ENCODE peak calls at places on chromosomes 2 and 18, in four cellular contexts. L, E, P and O are unnamed samples.

GRCh38 chr18:63148449-63149199 is 170.9 kb downstream of the BCL2 start:
- DNase-seq in L (peak), E (no peak), P (no peak), O (no peak)

GRCh38 chr2:144217853-144218633 is 301.9 kb downstream of the ZEB2 start:
- DNase-seq in L (no peak), E (no peak), P (no peak), O (no peak)

GRCh38 chr2:173750332-173750731 is 214.8 kb downstream of the SP3 start:
- DNase-seq in L (no peak), E (no peak), P (no peak), O (no peak)

GRCh38 chr2:163878718-163879117 is 142.9 kb upstream of the FIGN start:
- DNase-seq in L (no peak), E (peak), P (peak), O (no peak)

GRCh38 chr2:216012133-216012829 is 1.1 kb downstream of the MREG start:
- DNase-seq in L (peak), E (peak), P (no peak), O (peak)

GRCh38 chr2:217218269-217219140 is 358.6 kb upstream of the TNP1 start:
- DNase-seq in L (no peak), E (no peak), P (no peak), O (no peak)

GRCh38 chr2:61807036-61807757 is 46.7 kb downstream of the FAM161A start:
- DNase-seq in L (no peak), E (no peak), P (no peak), O (no peak)

GRCh38 chr18:5475252-5475651 is 68.5 kb downstream of the EPB41L3 start:
- DNase-seq in L (no peak), E (no peak), P (no peak), O (no peak)

GRCh38 chr2:233163486-233164103 is 87.9 kb upstream of the ATG16L1 start:
- DNase-seq in L (no peak), E (no peak), P (no peak), O (no peak)

GRCh38 chr18:567119-567518 is 13.1 kb upstream of the CETN1 start:
- DNase-seq in L (no peak), E (no peak), P (no peak), O (no peak)

GRCh38 chr2:119480718-119481142 is 43.6 kb downstream of the SCTR start:
- DNase-seq in L (no peak), E (no peak), P (no peak), O (peak)

GRCh38 chr2:112340868-112341267 is 65.5 kb downstream of the ZC3H6 start:
- DNase-seq in L (no peak), E (no peak), P (no peak), O (no peak)

GRCh38 chr18:12393998-12394397 is 13.7 kb upstream of the PRELID3A start:
- DNase-seq in L (no peak), E (no peak), P (no peak), O (peak)

GRCh38 chr18:25137133-25137472 is 214.9 kb downstream of the ZNF521 start:
- DNase-seq in L (no peak), E (no peak), P (no peak), O (peak)

GRCh38 chr2:27796991-27797752 is 25.7 kb downstream of the MRPL33 start:
- DNase-seq in L (no peak), E (no peak), P (no peak), O (no peak)

GRCh38 chr2:148645925-148646559 is 1.5 kb downstream of the EPC2 start:
- DNase-seq in L (peak), E (peak), P (peak), O (peak)

GRCh38 chr2:232955856-232956255 is 57.2 kb downstream of the NGEF start:
- DNase-seq in L (no peak), E (no peak), P (peak), O (no peak)

GRCh38 chr2:98454500-98455235 is 10.0 kb downstream of the INPP4A start:
- DNase-seq in L (peak), E (no peak), P (no peak), O (peak)

GRCh38 chr2:206969192-206969591 is 29.9 kb downstream of the CPO start:
- DNase-seq in L (no peak), E (no peak), P (no peak), O (no peak)

GRCh38 chr2:49770919-49771318 is 616.6 kb upstream of the FSHR start:
- DNase-seq in L (no peak), E (no peak), P (peak), O (peak)

GRCh38 chr2:169734172-169734847 is 678 bp downstream of the KLHL23 start:
- DNase-seq in L (no peak), E (peak), P (peak), O (peak)

GRCh38 chr2:241111443-241111810 is 9.3 kb upstream of the MTERF4 start:
- DNase-seq in L (no peak), E (no peak), P (no peak), O (no peak)

GRCh38 chr18:76441668-76442412 is 53.2 kb downstream of the ZNF516 start:
- DNase-seq in L (no peak), E (no peak), P (no peak), O (peak)

GRCh38 chr2:8573234-8573941 is 108.5 kb upstream of the ID2 start:
- DNase-seq in L (no peak), E (no peak), P (no peak), O (peak)

GRCh38 chr2:225177098-225177497 is 134.8 kb upstream of the DOCK10 start:
- DNase-seq in L (no peak), E (no peak), P (no peak), O (no peak)

GRCh38 chr2:42013409-42013808 is 34.4 kb upstream of the PKDCC start:
- DNase-seq in L (no peak), E (no peak), P (no peak), O (no peak)

GRCh38 chr2:207819021-207819687 is 49.4 kb upstream of the FZD5 start:
- DNase-seq in L (no peak), E (no peak), P (no peak), O (no peak)

GRCh38 chr18:10321576-10321975 is 132.9 kb upstream of the APCDD1 start:
- DNase-seq in L (no peak), E (no peak), P (no peak), O (no peak)

GRCh38 chr2:183032200-183032794 is 6.0 kb downstream of the NCKAP1 start:
- DNase-seq in L (peak), E (no peak), P (no peak), O (no peak)

GRCh38 chr2:18154259-18154658 is 275.8 kb downstream of the KCNS3 start:
- DNase-seq in L (peak), E (no peak), P (no peak), O (no peak)

GRCh38 chr2:11144724-11145079 is 10.6 kb upstream of the SLC66A3 start:
- DNase-seq in L (no peak), E (no peak), P (no peak), O (no peak)

GRCh38 chr2:215299337-215299859 is 12.5 kb upstream of the ATIC start:
- DNase-seq in L (no peak), E (no peak), P (no peak), O (no peak)

GRCh38 chr2:179331066-179331465 is 66.4 kb upstream of the SESTD1 start:
- DNase-seq in L (no peak), E (no peak), P (no peak), O (no peak)

GRCh38 chr2:188181439-188181838 is 110.2 kb upstream of the GULP1 start:
- DNase-seq in L (no peak), E (no peak), P (no peak), O (no peak)

GRCh38 chr2:28683100-28683706 is 68.4 kb upstream of the PPP1CB start:
- DNase-seq in L (peak), E (peak), P (no peak), O (peak)

GRCh38 chr2:149063177-149063576 is 24.7 kb downstream of the LYPD6B start:
- DNase-seq in L (peak), E (no peak), P (no peak), O (no peak)

GRCh38 chr2:115160523-115161521 is 718.4 kb downstream of the DPP10 start:
- DNase-seq in L (no peak), E (no peak), P (no peak), O (no peak)

GRCh38 chr2:222239945-222240675 is 58.7 kb downstream of the PAX3 start:
- DNase-seq in L (no peak), E (no peak), P (no peak), O (no peak)

GRCh38 chr2:134659724-134660123 is 59.1 kb downstream of the TMEM163 start:
- DNase-seq in L (no peak), E (no peak), P (no peak), O (no peak)
- H3K27ac ChIP-seq in L (no peak), E (no peak), P (no peak), O (no peak)

DNA sequence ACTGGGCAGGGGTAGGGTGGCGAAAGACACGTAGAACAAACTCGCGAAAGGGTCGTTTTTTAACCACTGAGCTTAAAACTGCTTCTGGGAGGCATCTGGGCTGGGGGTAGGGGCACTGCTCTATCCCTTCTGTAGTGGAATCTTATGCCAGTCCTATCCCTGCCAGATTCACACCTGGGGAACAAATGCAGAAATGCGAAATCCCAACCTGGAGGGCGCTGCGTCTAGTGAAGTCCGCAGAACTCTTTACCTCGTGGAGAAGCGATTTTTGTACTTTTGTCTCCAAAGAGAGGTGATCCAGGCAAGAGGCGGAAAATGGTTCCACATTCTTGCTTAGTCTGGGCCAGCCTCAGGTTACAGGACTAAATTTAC is 10.3 kb downstream of the TBR1 start:
- DNase-seq in L (no peak), E (no peak), P (no peak), O (no peak)
- H3K27ac ChIP-seq in L (no peak), E (no peak), P (no peak), O (no peak)

DNA sequence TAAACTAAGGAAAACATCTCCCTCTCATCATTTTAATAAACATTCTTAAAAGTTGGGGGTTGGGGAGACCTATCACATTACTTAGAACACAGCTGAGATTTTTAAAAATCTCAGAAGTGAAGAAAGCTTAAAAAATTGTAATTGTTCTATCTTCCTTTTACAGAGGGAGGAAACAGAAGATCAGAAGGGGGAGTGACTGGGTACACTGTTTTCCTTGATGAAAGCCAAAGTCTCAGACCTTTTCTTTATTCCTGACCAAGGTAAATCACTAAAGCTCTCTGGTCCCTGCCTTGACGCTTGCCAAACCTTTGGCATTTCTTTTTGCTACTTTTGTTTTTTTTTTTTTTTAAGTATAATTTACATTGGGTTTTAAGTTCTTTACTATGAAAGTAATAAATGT is 85.0 kb upstream of the DTNB start:
- DNase-seq in L (no peak), E (no peak), P (no peak), O (no peak)
- H3K27ac ChIP-seq in L (peak), E (no peak), P (no peak), O (no peak)

GRCh38 chr2:16295891-16296290 is 355.5 kb downstream of the MYCN start:
- DNase-seq in L (no peak), E (no peak), P (no peak), O (no peak)

GRCh38 chr2:16296331-16297250 is 356.2 kb downstream of the MYCN start:
- DNase-seq in L (no peak), E (no peak), P (no peak), O (no peak)

GRCh38 chr2:16301961-16302360 is 361.6 kb downstream of the MYCN start:
- DNase-seq in L (no peak), E (no peak), P (no peak), O (no peak)

GRCh38 chr2:16302431-16302830 is 362.1 kb downstream of the MYCN start:
- DNase-seq in L (no peak), E (no peak), P (no peak), O (no peak)

GRCh38 chr2:16298866-16299265 is 358.5 kb downstream of the MYCN start:
- DNase-seq in L (no peak), E (no peak), P (no peak), O (no peak)
- H3K27ac ChIP-seq in L (no peak), E (no peak), P (no peak), O (no peak)

GRCh38 chr18:67406678-67407077 is 109.8 kb downstream of the DSEL start:
- DNase-seq in L (no peak), E (no peak), P (no peak), O (no peak)

GRCh38 chr18:67408240-67408639 is 108.3 kb downstream of the DSEL start:
- DNase-seq in L (no peak), E (no peak), P (no peak), O (no peak)

GRCh38 chr18:67410075-67410474 is 106.4 kb downstream of the DSEL start:
- DNase-seq in L (no peak), E (no peak), P (no peak), O (no peak)

GRCh38 chr18:67410671-67411070 is 105.8 kb downstream of the DSEL start:
- DNase-seq in L (no peak), E (no peak), P (no peak), O (peak)
- H3K27ac ChIP-seq in L (no peak), E (no peak), P (no peak), O (peak)

GRCh38 chr2:96301897-96302296 is 3.4 kb downstream of the SNRNP200 start:
- DNase-seq in L (no peak), E (no peak), P (no peak), O (no peak)
- H3K27ac ChIP-seq in L (no peak), E (no peak), P (no peak), O (no peak)

DNA sequence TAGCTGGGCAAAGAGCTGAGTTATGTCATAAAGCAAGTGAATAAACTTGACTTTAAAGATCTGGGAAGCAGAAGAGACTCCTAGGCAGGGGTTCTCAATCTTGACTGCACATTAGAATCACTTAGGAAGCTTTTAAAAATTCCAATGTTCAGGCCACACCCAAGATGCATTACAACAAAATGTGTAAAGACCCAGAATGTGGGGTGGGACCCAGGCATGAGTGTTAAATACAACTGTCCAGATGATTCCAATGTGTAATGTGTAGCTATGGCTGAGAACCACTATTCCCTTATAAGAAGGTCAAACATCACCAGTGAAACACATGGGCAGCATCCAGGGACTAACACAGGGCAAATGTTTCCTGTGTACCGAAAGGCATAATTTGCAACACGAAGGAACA is 74.4 kb upstream of the STK17B start:
- DNase-seq in L (no peak), E (no peak), P (no peak), O (no peak)
- H3K27ac ChIP-seq in L (no peak), E (no peak), P (peak), O (peak)

GRCh38 chr2:75261923-75262322 is 62.6 kb upstream of the TACR1 start:
- DNase-seq in L (no peak), E (no peak), P (no peak), O (no peak)

GRCh38 chr2:75256485-75256884 is 57.2 kb upstream of the TACR1 start:
- DNase-seq in L (no peak), E (no peak), P (peak), O (no peak)

GRCh38 chr2:75260946-75261345 is 61.6 kb upstream of the TACR1 start:
- DNase-seq in L (no peak), E (no peak), P (no peak), O (no peak)

DNA sequence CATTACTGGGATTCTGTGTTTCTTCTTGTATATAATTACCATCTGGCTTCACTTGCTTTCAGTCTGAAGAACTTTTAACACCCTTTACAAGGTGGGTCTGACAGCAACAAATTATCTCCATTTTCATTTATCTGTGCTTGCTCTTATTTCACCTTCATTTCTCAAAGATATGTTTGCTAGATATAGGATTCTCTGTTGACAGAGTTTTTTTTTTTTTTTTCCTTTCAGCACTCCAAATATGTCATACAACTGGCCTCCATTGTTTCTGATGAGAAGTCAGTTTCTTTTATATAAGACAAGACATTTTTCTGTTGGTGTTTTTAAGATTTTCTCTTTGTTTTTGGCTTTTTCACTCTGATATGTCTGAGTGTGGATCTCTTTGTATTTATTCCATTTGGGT is 59.3 kb upstream of the TACR1 start:
- DNase-seq in L (no peak), E (no peak), P (no peak), O (no peak)
- H3K27ac ChIP-seq in L (no peak), E (no peak), P (no peak), O (no peak)

GRCh38 chr2:54209379-54209778 is 46.6 kb downstream of the TSPYL6 start:
- DNase-seq in L (no peak), E (no peak), P (no peak), O (no peak)

GRCh38 chr2:54213082-54213481 is 42.9 kb downstream of the TSPYL6 start:
- DNase-seq in L (no peak), E (no peak), P (no peak), O (no peak)

GRCh38 chr2:54208364-54209240 is 47.4 kb downstream of the TSPYL6 start:
- DNase-seq in L (no peak), E (no peak), P (no peak), O (no peak)

GRCh38 chr2:54207666-54208195 is 48.3 kb downstream of the TSPYL6 start:
- DNase-seq in L (no peak), E (no peak), P (no peak), O (no peak)

DNA sequence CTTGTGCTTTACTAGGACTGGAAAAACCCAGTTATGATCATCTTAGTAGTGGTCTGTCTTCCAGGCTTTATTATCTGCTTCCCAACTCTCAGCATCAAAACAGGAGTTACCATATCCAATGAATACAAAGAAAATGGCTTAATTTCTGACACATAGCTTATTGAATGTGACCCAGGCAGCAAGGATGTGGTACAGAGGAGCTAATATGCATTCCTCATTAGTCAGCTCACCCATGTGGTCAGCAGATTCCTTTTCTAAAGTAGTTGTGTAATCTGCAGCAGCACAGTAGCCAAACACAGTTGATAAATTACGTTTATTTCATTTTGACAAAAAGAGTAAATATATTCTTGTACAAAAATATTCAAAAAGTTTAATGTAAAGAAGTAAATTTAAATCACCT is 43.6 kb downstream of the TSPYL6 start:
- DNase-seq in L (peak), E (peak), P (no peak), O (peak)
- H3K27ac ChIP-seq in L (no peak), E (no peak), P (no peak), O (peak)

DNA sequence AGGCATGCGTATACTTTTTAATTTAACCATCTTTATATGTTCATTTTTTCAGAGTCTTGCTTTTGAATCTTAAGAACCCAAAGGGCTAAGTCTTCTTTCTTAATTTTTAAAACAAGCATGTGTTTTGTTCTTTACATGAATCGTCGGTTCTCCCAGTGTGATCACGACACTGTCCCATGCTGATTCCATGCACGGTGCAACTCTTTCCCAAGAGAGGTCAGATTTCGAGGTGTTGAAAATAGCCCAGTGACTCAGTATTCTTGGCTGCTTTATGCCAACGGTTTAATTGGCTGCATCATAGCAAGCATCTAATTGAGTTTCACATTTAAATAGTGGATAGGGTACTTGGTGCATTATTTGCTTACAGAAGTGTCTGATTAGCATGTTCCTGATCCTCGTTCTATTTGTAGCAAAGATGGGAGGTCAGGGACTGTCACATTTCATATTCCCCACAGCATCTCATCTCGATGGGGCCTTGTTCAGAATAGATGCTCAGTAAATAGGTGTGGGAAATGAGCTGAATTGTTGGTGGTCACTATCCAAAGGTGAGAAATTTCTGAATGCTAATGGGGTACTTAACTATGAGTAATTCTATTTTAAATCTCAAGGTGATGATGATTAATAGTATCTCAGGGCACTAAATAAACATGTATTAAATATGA is 2.8 kb downstream of the NPAS2 start:
- DNase-seq in L (peak), E (peak), P (no peak), O (peak)
- H3K27ac ChIP-seq in L (peak), E (no peak), P (no peak), O (no peak)